ENCODE peak calls at places on chromosomes 16 and 17, in ten cellular contexts. Y, M, F, S, H, Q, C, J, I and T are unnamed samples.

GRCh38 chr16:85916141-85916890 is 17.4 kb downstream of the IRF8 start:
- DNase-seq in Y (peak; percentile 60), M (peak; percentile 87), F (peak; percentile 88), S (peak; percentile 66), H (no peak), Q (peak; percentile 94), C (no peak), J (peak; percentile 82), I (peak; percentile 93), T (peak; percentile 91)

GRCh38 chr17:2735896-2736295 is 13.6 kb downstream of the CCDC92B start:
- DNase-seq in Y (no peak), M (no peak), F (peak; percentile 40), S (no peak), H (no peak), Q (no peak), C (no peak), J (no peak), I (no peak), T (no peak)

GRCh38 chr16:56672761-56673536 is 3.3 kb downstream of the MT1H start:
- DNase-seq in Y (no peak), M (no peak), F (no peak), S (no peak), H (no peak), Q (no peak), C (peak; percentile 58), J (no peak), I (no peak), T (no peak)

GRCh38 chr17:5592382-5592781 is 8.1 kb upstream of the NLRP1 start:
- DNase-seq in Y (peak; percentile 57), M (peak; percentile 59), F (no peak), S (no peak), H (no peak), Q (peak; percentile 62), C (peak; percentile 67), J (no peak), I (no peak), T (no peak)

GRCh38 chr16:81558444-81559175 is 114.0 kb downstream of the CMIP start:
- DNase-seq in Y (no peak), M (no peak), F (peak; percentile 88), S (no peak), H (no peak), Q (no peak), C (no peak), J (no peak), I (peak; percentile 84), T (peak; percentile 88)

GRCh38 chr16:11354733-11355574 is 9.7 kb downstream of the RMI2 start:
- DNase-seq in Y (peak; percentile 93), M (peak; percentile 62), F (peak; percentile 28), S (peak; percentile 38), H (peak; percentile 76), Q (peak; percentile 66), C (peak; percentile 70), J (no peak), I (no peak), T (no peak)

GRCh38 chr17:38459556-38459955 is 31.3 kb downstream of the ARHGAP23 start:
- DNase-seq in Y (no peak), M (no peak), F (no peak), S (no peak), H (no peak), Q (no peak), C (no peak), J (peak; percentile 69), I (no peak), T (no peak)

GRCh38 chr17:57900991-57901743 is 51.3 kb upstream of the MRPS23 start:
- DNase-seq in Y (no peak), M (no peak), F (peak; percentile 41), S (no peak), H (no peak), Q (no peak), C (no peak), J (no peak), I (peak; percentile 54), T (peak; percentile 81)

GRCh38 chr16:72927199-72928088 is 120.5 kb downstream of the ZFHX3 start:
- DNase-seq in Y (peak; percentile 96), M (peak; percentile 35), F (peak; percentile 20), S (no peak), H (no peak), Q (peak; percentile 78), C (peak; percentile 87), J (no peak), I (peak; percentile 81), T (no peak)

GRCh38 chr17:32920293-32920692 is 7.7 kb upstream of the TMEM98 start:
- DNase-seq in Y (no peak), M (no peak), F (no peak), S (no peak), H (no peak), Q (no peak), C (no peak), J (no peak), I (no peak), T (no peak)

GRCh38 chr17:28953444-28954118 is 2.3 kb upstream of the PHF12 start:
- DNase-seq in Y (peak; percentile 47), M (peak; percentile 61), F (peak; percentile 51), S (peak; percentile 78), H (peak; percentile 29), Q (peak; percentile 61), C (peak; percentile 56), J (peak; percentile 52), I (no peak), T (peak; percentile 45)

GRCh38 chr17:79784353-79785016 is 6.5 kb downstream of the CBX2 start:
- DNase-seq in Y (no peak), M (no peak), F (no peak), S (no peak), H (no peak), Q (no peak), C (no peak), J (no peak), I (no peak), T (no peak)

GRCh38 chr17:74354561-74354960 is 7.1 kb downstream of the BTBD17 start:
- DNase-seq in Y (no peak), M (no peak), F (no peak), S (no peak), H (no peak), Q (no peak), C (no peak), J (no peak), I (no peak), T (no peak)

GRCh38 chr17:58991718-58992331 is 114.9 kb downstream of the TRIM37 start:
- DNase-seq in Y (peak; percentile 15), M (peak; percentile 28), F (peak; percentile 22), S (no peak), H (peak; percentile 37), Q (peak; percentile 11), C (peak; percentile 69), J (no peak), I (peak; percentile 86), T (no peak)

GRCh38 chr16:46763147-46763546 is 15.0 kb upstream of the MYLK3 start:
- DNase-seq in Y (no peak), M (peak; percentile 24), F (no peak), S (no peak), H (no peak), Q (peak; percentile 24), C (no peak), J (peak; percentile 93), I (no peak), T (no peak)

DNA sequence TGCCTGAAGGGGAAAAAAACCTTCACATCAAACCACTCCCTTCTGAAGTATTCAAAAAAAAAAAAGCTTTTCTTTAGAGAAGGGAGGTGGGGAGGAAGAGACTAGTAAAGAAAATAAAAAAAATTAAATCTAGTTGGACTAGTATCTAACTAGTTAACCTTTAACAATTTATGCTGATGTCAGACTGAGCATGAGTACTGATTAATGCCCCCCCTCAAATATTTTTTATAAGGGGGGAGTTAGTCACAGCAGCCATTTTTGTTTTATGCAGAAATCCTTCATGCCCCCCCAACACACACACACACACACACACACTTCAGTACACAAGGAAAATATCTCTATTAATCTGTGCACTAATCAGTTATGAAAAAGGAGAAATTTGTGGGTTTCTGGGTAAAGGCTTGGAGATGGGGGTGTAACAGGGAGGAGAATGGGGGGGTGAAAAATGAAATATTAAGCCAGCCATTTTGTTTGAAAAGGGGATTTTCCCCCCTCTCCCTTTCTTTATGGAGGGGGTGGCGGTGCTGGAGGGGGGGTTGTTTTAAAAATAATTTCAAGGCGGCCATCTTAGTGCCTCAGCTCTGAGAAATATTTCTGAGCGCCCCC is 4.7 kb upstream of the CHD3 start:
- DNase-seq in Y (peak; percentile 20), M (peak; percentile 43), F (no peak), S (no peak), H (no peak), Q (peak; percentile 42), C (peak; percentile 44), J (no peak), I (no peak), T (no peak)
- H3K4me3 ChIP-seq in Y (peak overlapping the region; percentile 86), M (peak overlapping the region; percentile 31), F (no peak overlapping the region), S (no peak overlapping the region), H (peak overlapping the region; percentile 95), Q (peak overlapping the region; percentile 90), C (peak overlapping the region; percentile 43), J (no peak overlapping the region), I (peak overlapping the region; percentile 96), T (peak overlapping the region; percentile 84)

GRCh38 chr16:50547340-50547865 is 793 bp upstream of the NKD1 start:
- DNase-seq in Y (no peak), M (peak; percentile 1), F (peak; percentile 56), S (peak; percentile 64), H (peak; percentile 59), Q (peak; percentile 10), C (no peak), J (no peak), I (peak; percentile 43), T (peak; percentile 70)
- TF ChIP-seq CTCF in Y (no peak), M (no peak), F (no peak), S (peak; percentile 24), H (peak; percentile 44), Q (peak; percentile 15), C (no peak), J (no peak), I (no peak), T (no peak)

DNA sequence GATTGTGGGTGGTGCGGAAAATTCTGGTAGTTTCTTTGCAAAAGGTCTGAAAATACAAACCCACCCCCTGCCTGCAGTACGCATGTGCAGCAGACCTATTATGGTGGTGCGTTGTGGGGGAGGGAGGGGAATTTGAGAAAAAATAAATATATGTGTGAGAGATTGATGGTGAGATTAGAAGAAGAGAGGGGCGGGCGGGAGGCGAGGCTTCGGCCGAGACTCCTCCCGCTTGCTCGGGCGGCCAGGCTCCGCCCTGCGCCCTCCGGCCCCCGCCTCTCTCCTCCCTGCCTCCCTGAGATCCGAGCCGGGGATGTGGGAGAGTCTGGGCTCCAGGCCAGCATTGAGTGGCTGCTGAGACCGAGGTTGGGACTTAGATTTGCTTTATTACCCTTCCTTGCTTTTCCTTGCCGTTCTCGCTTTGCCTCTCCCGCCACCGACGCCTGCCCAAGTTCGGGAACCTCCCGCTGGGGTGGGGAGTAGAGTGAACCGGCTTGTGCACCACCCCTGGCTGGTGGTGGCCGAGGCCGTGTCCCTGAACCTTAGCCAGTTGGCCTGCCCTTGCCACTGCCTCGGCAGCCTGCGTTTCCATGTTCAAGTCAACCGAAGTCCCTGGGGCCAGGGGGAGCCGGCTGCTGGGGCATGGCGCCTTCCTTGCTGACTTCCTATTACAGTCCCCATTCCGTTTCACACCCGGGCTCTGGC is 956 bp upstream of the CHD3 start:
- DNase-seq in Y (peak; percentile 98), M (peak; percentile 98), F (peak; percentile 94), S (peak; percentile 95), H (peak; percentile 82), Q (peak; percentile 99), C (peak; percentile 98), J (peak; percentile 95), I (peak; percentile 96), T (peak; percentile 91)
- H3K4me3 ChIP-seq in Y (peak overlapping the region; percentile 86), M (peak overlapping the region; percentile 85), F (peak overlapping the region; percentile 9), S (no peak overlapping the region), H (peak overlapping the region; percentile 95), Q (peak overlapping the region; percentile 90), C (peak overlapping the region; percentile 74), J (peak overlapping the region; percentile 21), I (peak overlapping the region; percentile 96), T (peak overlapping the region; percentile 24)

GRCh38 chr17:9120471-9120870 is 99.2 kb downstream of the NTN1 start:
- DNase-seq in Y (no peak), M (no peak), F (no peak), S (no peak), H (no peak), Q (no peak), C (no peak), J (no peak), I (no peak), T (no peak)
- TF ChIP-seq CTCF in Y (peak; percentile 16), M (peak; percentile 11), F (no peak), S (no peak), H (peak; percentile 14), Q (peak; percentile 26), C (no peak), J (no peak), I (no peak), T (no peak)